ENCODE peak calls at places on chromosomes 11 and 22, in five cellular contexts. Z is fibroblast of the aortic adventitia, W is H9, I is neural crest cell, O is lung. V is an unnamed sample.

GRCh38 chr11:6856871-6857270 is 6.0 kb upstream of the OR10A2 start:
- DNase-seq in O (no peak), Z (peak), I (no peak), W (no peak), V (no peak)

GRCh38 chr11:125790825-125791224 is 2.9 kb downstream of the PATE3 start:
- DNase-seq in Z (no peak), O (no peak), W (no peak), I (no peak), V (no peak)

GRCh38 chr11:114318361-114318760 is 22.2 kb downstream of the NNMT start:
- DNase-seq in O (no peak), Z (no peak), W (no peak), I (no peak), V (no peak)

GRCh38 chr11:28757725-28758515 is 649.7 kb downstream of the METTL15 start:
- DNase-seq in Z (peak), O (no peak), I (no peak), W (no peak), V (no peak)

GRCh38 chr11:57778318-57779037 is 16.9 kb downstream of the CTNND1 start:
- DNase-seq in W (peak), Z (peak), O (peak), I (peak), V (no peak)

GRCh38 chr11:26144309-26144690 is 187.6 kb upstream of the ANO3 start:
- DNase-seq in W (no peak), Z (no peak), O (no peak), I (no peak), V (no peak)

GRCh38 chr11:40328890-40329617 is 1130.4 kb downstream of the LRRC4C start:
- DNase-seq in W (no peak), I (no peak), Z (peak), O (peak), V (no peak)

GRCh38 chr11:58788355-58789023 is 56.0 kb downstream of the GLYATL2 start:
- DNase-seq in W (peak), Z (peak), I (peak), O (peak), V (no peak)

GRCh38 chr11:57430946-57431345 is 4.0 kb upstream of the SLC43A3 start:
- DNase-seq in Z (no peak), W (peak), O (no peak), I (no peak), V (no peak)

GRCh38 chr22:42294034-42294985 is 23.9 kb upstream of the TCF20 start:
- DNase-seq in I (peak), W (peak), O (no peak), Z (peak), V (no peak)

GRCh38 chr11:68282861-68283230 is 11.1 kb upstream of the C11orf24 start:
- DNase-seq in W (no peak), Z (no peak), O (no peak), I (no peak), V (no peak)

GRCh38 chr11:96459751-96460150 is 69.9 kb downstream of the JRKL start:
- DNase-seq in I (no peak), W (no peak), O (no peak), Z (no peak), V (no peak)

GRCh38 chr11:14273885-14274284 is 85.1 kb downstream of the RRAS2 start:
- DNase-seq in W (no peak), Z (no peak), O (no peak), I (no peak), V (no peak)

GRCh38 chr11:3866206-3866605 is 10.7 kb downstream of the STIM1 start:
- DNase-seq in Z (no peak), I (no peak), O (peak), W (no peak), V (peak)

GRCh38 chr22:39130892-39131855 is 21.3 kb downstream of the CBX7 start:
- DNase-seq in O (no peak), I (peak), Z (no peak), W (peak), V (no peak)

GRCh38 chr11:46315033-46315738 is 32.1 kb upstream of the DGKZ start:
- DNase-seq in O (peak), I (peak), W (peak), Z (peak), V (peak)

GRCh38 chr22:37887610-37888378 is 18.3 kb upstream of the MICALL1 start:
- DNase-seq in W (peak), Z (peak), O (peak), I (no peak), V (no peak)
- TF ChIP-seq CTCF in W (peak), Z (peak), O (peak), I (peak), V (no peak)

GRCh38 chr11:132962026-132962425 is 570.3 kb downstream of the OPCML start:
- DNase-seq in I (no peak), Z (peak), W (no peak), O (no peak), V (no peak)
- TF ChIP-seq CTCF in I (no peak), Z (no peak), W (no peak), O (no peak), V (no peak)

GRCh38 chr11:120226714-120227113 is 13.2 kb upstream of the POU2F3 start:
- DNase-seq in I (no peak), O (no peak), W (no peak), Z (no peak), V (no peak)
- TF ChIP-seq CTCF in I (no peak), O (no peak), W (no peak), Z (no peak), V (no peak)

GRCh38 chr22:29523761-29524160 is 29.8 kb downstream of the THOC5 start:
- DNase-seq in I (no peak), O (no peak), Z (no peak), W (no peak), V (no peak)
- TF ChIP-seq CTCF in I (no peak), O (no peak), Z (no peak), W (no peak), V (no peak)

DNA sequence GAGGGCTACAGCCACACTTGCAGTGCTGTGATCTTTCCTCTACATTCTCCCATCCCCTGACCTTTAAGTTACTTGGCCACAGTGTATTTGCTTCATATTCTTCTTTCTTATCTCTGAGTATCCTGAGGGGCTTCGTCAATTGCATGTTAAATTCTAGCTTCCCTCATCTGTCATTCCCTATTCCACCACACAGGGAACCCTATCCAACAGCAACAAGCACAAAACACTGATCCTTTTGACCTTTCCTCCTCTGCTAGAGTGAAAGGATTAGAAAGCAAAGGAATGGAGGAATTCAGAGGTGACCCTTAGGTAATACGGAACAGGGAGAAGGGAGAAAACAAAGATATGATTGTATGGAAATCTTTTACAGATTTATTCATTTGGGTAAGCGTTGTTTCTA is 1061.7 kb upstream of the TENM4 start:
- DNase-seq in W (no peak), I (no peak), O (no peak), Z (no peak), V (no peak)
- TF ChIP-seq CTCF in W (peak), I (no peak), O (no peak), Z (no peak), V (no peak)

DNA sequence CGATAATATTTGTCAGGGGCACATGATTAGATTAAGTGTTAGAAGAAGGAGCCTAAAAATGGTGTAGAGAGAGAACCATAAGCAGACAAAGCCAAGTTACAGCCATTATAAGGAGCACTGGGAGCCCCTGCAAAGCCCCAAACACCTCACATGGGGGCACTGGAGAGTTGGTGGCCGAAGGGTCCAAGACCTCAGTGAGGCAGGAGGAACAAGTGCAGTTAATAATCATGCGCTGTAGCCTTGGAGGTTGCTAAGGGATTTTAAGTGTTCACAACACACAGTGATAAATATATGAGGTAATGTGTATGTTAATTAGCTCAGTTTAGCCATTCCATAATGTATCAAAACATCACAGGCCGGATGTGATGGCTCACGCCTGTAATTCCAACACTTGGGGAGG is 54.4 kb upstream of the JAM3 start:
- DNase-seq in Z (no peak), O (no peak), W (peak), I (no peak), V (no peak)
- TF ChIP-seq CTCF in Z (peak), O (no peak), W (peak), I (peak), V (no peak)